ENCODE peak calls at places on chromosomes 6 and 20, in six cellular contexts. One of them, this sample, is unnamed.

GRCh38 chr20:63612276-63612931 is 14.5 kb downstream of the GMEB2 start:
- DNase-seq in hippocampal formation: no peak
- DNase-seq in stimulated activated CD4-positive, alpha-beta T cell treated with anti-CD3 and anti-CD28 coated beads, Interleukin-1b, Interleukin-23, amount 100 ng/mL, for 1 hour: no peak
- DNase-seq in MM.1S: no peak
- DNase-seq in endothelial cell: no peak
- DNase-seq in lung microvascular endothelial cell: no peak
- DNase-seq in this sample: no peak

GRCh38 chr6:162032620-162033019 is 694.9 kb downstream of the PRKN start:
- DNase-seq in MM.1S: no peak
- DNase-seq in hippocampal formation: no peak
- DNase-seq in endothelial cell: no peak
- DNase-seq in lung microvascular endothelial cell: no peak
- DNase-seq in stimulated activated CD4-positive, alpha-beta T cell treated with anti-CD3 and anti-CD28 coated beads, Interleukin-1b, Interleukin-23, amount 100 ng/mL, for 1 hour: no peak
- DNase-seq in this sample: no peak

GRCh38 chr6:36979343-36979742 is 6.7 kb downstream of the MTCH1 start:
- DNase-seq in lung microvascular endothelial cell: peak; percentile 69
- DNase-seq in endothelial cell: no peak
- DNase-seq in stimulated activated CD4-positive, alpha-beta T cell treated with anti-CD3 and anti-CD28 coated beads, Interleukin-1b, Interleukin-23, amount 100 ng/mL, for 1 hour: no peak
- DNase-seq in hippocampal formation: peak; percentile 53
- DNase-seq in MM.1S: no peak
- DNase-seq in this sample: peak; percentile 77

GRCh38 chr6:165052561-165053500 is 256.6 kb downstream of the C6orf118 start:
- DNase-seq in hippocampal formation: no peak
- DNase-seq in endothelial cell: no peak
- DNase-seq in MM.1S: no peak
- DNase-seq in stimulated activated CD4-positive, alpha-beta T cell treated with anti-CD3 and anti-CD28 coated beads, Interleukin-1b, Interleukin-23, amount 100 ng/mL, for 1 hour: no peak
- DNase-seq in lung microvascular endothelial cell: no peak
- DNase-seq in this sample: no peak

GRCh38 chr6:52306972-52307849 is 22.7 kb upstream of the MCM3 start:
- DNase-seq in lung microvascular endothelial cell: no peak
- DNase-seq in endothelial cell: no peak
- DNase-seq in MM.1S: no peak
- DNase-seq in stimulated activated CD4-positive, alpha-beta T cell treated with anti-CD3 and anti-CD28 coated beads, Interleukin-1b, Interleukin-23, amount 100 ng/mL, for 1 hour: no peak
- DNase-seq in hippocampal formation: no peak
- DNase-seq in this sample: no peak

GRCh38 chr6:134599079-134599478 is 281.2 kb upstream of the SGK1 start:
- DNase-seq in MM.1S: no peak
- DNase-seq in hippocampal formation: no peak
- DNase-seq in lung microvascular endothelial cell: no peak
- DNase-seq in endothelial cell: no peak
- DNase-seq in stimulated activated CD4-positive, alpha-beta T cell treated with anti-CD3 and anti-CD28 coated beads, Interleukin-1b, Interleukin-23, amount 100 ng/mL, for 1 hour: no peak
- DNase-seq in this sample: no peak

GRCh38 chr20:10541668-10542411 is 106.7 kb downstream of the SLX4IP start:
- DNase-seq in endothelial cell: no peak
- DNase-seq in stimulated activated CD4-positive, alpha-beta T cell treated with anti-CD3 and anti-CD28 coated beads, Interleukin-1b, Interleukin-23, amount 100 ng/mL, for 1 hour: no peak
- DNase-seq in lung microvascular endothelial cell: peak; percentile 71
- DNase-seq in MM.1S: no peak
- DNase-seq in hippocampal formation: no peak
- DNase-seq in this sample: no peak

GRCh38 chr6:117448011-117448410 is 22.3 kb upstream of the ROS1 start:
- DNase-seq in endothelial cell: no peak
- DNase-seq in stimulated activated CD4-positive, alpha-beta T cell treated with anti-CD3 and anti-CD28 coated beads, Interleukin-1b, Interleukin-23, amount 100 ng/mL, for 1 hour: no peak
- DNase-seq in hippocampal formation: no peak
- DNase-seq in lung microvascular endothelial cell: no peak
- DNase-seq in MM.1S: no peak
- DNase-seq in this sample: no peak

GRCh38 chr20:16518068-16518783 is 55.0 kb downstream of the KIF16B start:
- DNase-seq in stimulated activated CD4-positive, alpha-beta T cell treated with anti-CD3 and anti-CD28 coated beads, Interleukin-1b, Interleukin-23, amount 100 ng/mL, for 1 hour: no peak
- DNase-seq in endothelial cell: peak; percentile 53
- DNase-seq in MM.1S: no peak
- DNase-seq in hippocampal formation: peak; percentile 13
- DNase-seq in lung microvascular endothelial cell: peak; percentile 42
- DNase-seq in this sample: peak; percentile 47

GRCh38 chr6:29941006-29941405 is 1.3 kb upstream of the HLA-A start:
- DNase-seq in hippocampal formation: no peak
- DNase-seq in stimulated activated CD4-positive, alpha-beta T cell treated with anti-CD3 and anti-CD28 coated beads, Interleukin-1b, Interleukin-23, amount 100 ng/mL, for 1 hour: no peak
- DNase-seq in endothelial cell: no peak
- DNase-seq in lung microvascular endothelial cell: no peak
- DNase-seq in MM.1S: no peak
- DNase-seq in this sample: no peak

GRCh38 chr6:79833264-79833663 is 114.1 kb downstream of the ELOVL4 start:
- DNase-seq in MM.1S: no peak
- DNase-seq in endothelial cell: no peak
- DNase-seq in hippocampal formation: no peak
- DNase-seq in stimulated activated CD4-positive, alpha-beta T cell treated with anti-CD3 and anti-CD28 coated beads, Interleukin-1b, Interleukin-23, amount 100 ng/mL, for 1 hour: no peak
- DNase-seq in lung microvascular endothelial cell: no peak
- DNase-seq in this sample: no peak

GRCh38 chr6:65819152-65819551 is 112.1 kb upstream of the EYS start:
- DNase-seq in stimulated activated CD4-positive, alpha-beta T cell treated with anti-CD3 and anti-CD28 coated beads, Interleukin-1b, Interleukin-23, amount 100 ng/mL, for 1 hour: no peak
- DNase-seq in hippocampal formation: no peak
- DNase-seq in endothelial cell: no peak
- DNase-seq in lung microvascular endothelial cell: no peak
- DNase-seq in MM.1S: no peak
- DNase-seq in this sample: no peak

GRCh38 chr20:1946762-1947534 is 46.9 kb downstream of the PDYN start:
- DNase-seq in lung microvascular endothelial cell: peak; percentile 65
- DNase-seq in endothelial cell: peak; percentile 30
- DNase-seq in stimulated activated CD4-positive, alpha-beta T cell treated with anti-CD3 and anti-CD28 coated beads, Interleukin-1b, Interleukin-23, amount 100 ng/mL, for 1 hour: no peak
- DNase-seq in hippocampal formation: no peak
- DNase-seq in MM.1S: no peak
- DNase-seq in this sample: no peak

GRCh38 chr6:33949877-33950831 is 146.4 kb upstream of the MLN start:
- DNase-seq in endothelial cell: no peak
- DNase-seq in lung microvascular endothelial cell: no peak
- DNase-seq in MM.1S: peak; percentile 41
- DNase-seq in hippocampal formation: no peak
- DNase-seq in stimulated activated CD4-positive, alpha-beta T cell treated with anti-CD3 and anti-CD28 coated beads, Interleukin-1b, Interleukin-23, amount 100 ng/mL, for 1 hour: no peak
- DNase-seq in this sample: no peak

This sample was measured in dorsolateral prefrontal cortex.